ENCODE peak calls at places on chromosome 15, in five cellular contexts. T, I, W, L and R are unnamed samples.
A peak's percentile ranks its signal among the peaks of the same experiment; 100 is the strongest.

GRCh38 chr15:61025283-61025682 is 203.8 kb downstream of the RORA start:
- DNase-seq in I (no peak), T (no peak), L (peak; percentile 70), W (no peak), R (no peak)

GRCh38 chr15:82127581-82127980 is 81.8 kb upstream of the MEX3B start:
- DNase-seq in W (no peak), T (no peak), I (no peak), L (no peak), R (no peak)

GRCh38 chr15:77420610-77421369 is at the start of gene HMG20A:
- DNase-seq in T (peak; percentile 24), I (peak; percentile 62), W (peak; percentile 84), L (peak; percentile 87), R (peak; percentile 54)

GRCh38 chr15:43270113-43270665 is 3.5 kb upstream of the TGM5 start:
- DNase-seq in T (no peak), I (no peak), W (no peak), L (no peak), R (no peak)

GRCh38 chr15:80832676-80833075 is 53.5 kb downstream of the CEMIP start:
- DNase-seq in W (no peak), I (no peak), T (no peak), L (no peak), R (no peak)

GRCh38 chr15:56759450-56759845 is 26.1 kb upstream of the ZNF280D start:
- DNase-seq in W (peak; percentile 91), T (no peak), I (peak; percentile 98), L (peak; percentile 98), R (peak; percentile 76)

GRCh38 chr15:80562846-80563245 is 132.3 kb upstream of the ABHD17C start:
- DNase-seq in W (no peak), L (no peak), T (no peak), I (no peak), R (no peak)

GRCh38 chr15:58299311-58299850 is 132.4 kb upstream of the LIPC start:
- DNase-seq in W (no peak), L (peak; percentile 33), I (peak; percentile 38), T (no peak), R (no peak)

GRCh38 chr15:36707884-36708430 is 128.5 kb downstream of the CDIN1 start:
- DNase-seq in T (no peak), L (no peak), W (no peak), I (no peak), R (no peak)

GRCh38 chr15:58434334-58434888 is 2.6 kb downstream of the LIPC start:
- DNase-seq in I (no peak), L (no peak), W (no peak), T (no peak), R (no peak)

GRCh38 chr15:29097971-29098370 is 171.7 kb downstream of the NSMCE3 start:
- DNase-seq in T (no peak), L (no peak), W (no peak), I (no peak), R (no peak)

GRCh38 chr15:20368974-20369373 is 172.6 kb downstream of the GOLGA6L6 start:
- DNase-seq in I (no peak), T (no peak), W (no peak), L (no peak), R (no peak)

GRCh38 chr15:22963546-22964125 is 16.5 kb downstream of the CYFIP1 start:
- DNase-seq in W (peak; percentile 60), T (no peak), I (no peak), L (peak; percentile 44), R (no peak)

GRCh38 chr15:79970921-79971434 is at the start of gene BCL2A1:
- DNase-seq in T (no peak), L (peak; percentile 96), I (peak; percentile 45), W (peak; percentile 96), R (no peak)

GRCh38 chr15:57418640-57419039 is 42.3 kb downstream of the CGNL1 start:
- DNase-seq in L (no peak), T (no peak), W (no peak), I (no peak), R (no peak)

GRCh38 chr15:65326109-65326508 is 21.6 kb downstream of the RNU5B-1 start:
- DNase-seq in L (no peak), T (no peak), W (no peak), I (no peak), R (no peak)

GRCh38 chr15:82122754-82123400 is 77.1 kb upstream of the MEX3B start:
- DNase-seq in T (no peak), L (peak; percentile 99), I (peak; percentile 99), W (peak; percentile 99), R (peak; percentile 93)

GRCh38 chr15:42009474-42009873 is 11.4 kb downstream of the PLA2G4E start:
- DNase-seq in T (no peak), L (no peak), I (no peak), W (no peak), R (no peak)

GRCh38 chr15:65206750-65207149 is 4.5 kb downstream of the CILP start:
- DNase-seq in I (no peak), T (no peak), L (no peak), W (no peak), R (no peak)

GRCh38 chr15:70093070-70093469 is 4.6 kb downstream of the TLE3 start:
- DNase-seq in I (no peak), T (no peak), L (no peak), W (no peak), R (no peak)

GRCh38 chr15:92077353-92078080 is 224.0 kb downstream of the SLCO3A1 start:
- DNase-seq in L (peak; percentile 63), W (peak; percentile 59), T (peak; percentile 32), I (peak; percentile 60), R (peak; percentile 22)

GRCh38 chr15:92666780-92667179 is 11.2 kb upstream of the FAM174B start:
- DNase-seq in I (no peak), W (no peak), T (no peak), L (no peak), R (no peak)

GRCh38 chr15:98809273-98809672 is 160.9 kb downstream of the IGF1R start:
- DNase-seq in I (no peak), T (no peak), W (no peak), L (no peak), R (no peak)

GRCh38 chr15:81216411-81216810 is 19.7 kb downstream of the IL16 start:
- DNase-seq in L (no peak), W (no peak), I (no peak), T (no peak), R (no peak)

GRCh38 chr15:98658831-98659699 is 10.7 kb downstream of the IGF1R start:
- DNase-seq in T (no peak), L (peak; percentile 60), I (no peak), W (peak; percentile 60), R (no peak)

GRCh38 chr15:74725241-74725774 is at the start of gene CYP1A1:
- DNase-seq in W (peak; percentile 8), I (no peak), T (no peak), L (no peak), R (no peak)

GRCh38 chr15:78506971-78507830 is at the start of gene HYKK:
- DNase-seq in L (peak; percentile 96), T (peak; percentile 58), W (peak; percentile 98), I (peak; percentile 99), R (peak; percentile 94)

GRCh38 chr15:41878355-41878699 is 15.5 kb downstream of the SPTBN5 start:
- DNase-seq in W (no peak), T (no peak), L (no peak), I (no peak), R (no peak)

GRCh38 chr15:100842756-100843730 is 36.6 kb upstream of the ALDH1A3 start:
- DNase-seq in T (no peak), W (no peak), I (peak; percentile 35), L (peak; percentile 92), R (no peak)

GRCh38 chr15:100849021-100849831 is 30.4 kb upstream of the ALDH1A3 start:
- DNase-seq in T (peak; percentile 7), I (peak; percentile 7), W (peak; percentile 33), L (peak; percentile 41), R (no peak)

GRCh38 chr15:100844778-100845177 is 34.9 kb upstream of the ALDH1A3 start:
- DNase-seq in L (no peak), W (no peak), I (no peak), T (no peak), R (no peak)

GRCh38 chr15:100844167-100844566 is 35.5 kb upstream of the ALDH1A3 start:
- DNase-seq in I (no peak), T (no peak), L (no peak), W (no peak), R (no peak)

DNA sequence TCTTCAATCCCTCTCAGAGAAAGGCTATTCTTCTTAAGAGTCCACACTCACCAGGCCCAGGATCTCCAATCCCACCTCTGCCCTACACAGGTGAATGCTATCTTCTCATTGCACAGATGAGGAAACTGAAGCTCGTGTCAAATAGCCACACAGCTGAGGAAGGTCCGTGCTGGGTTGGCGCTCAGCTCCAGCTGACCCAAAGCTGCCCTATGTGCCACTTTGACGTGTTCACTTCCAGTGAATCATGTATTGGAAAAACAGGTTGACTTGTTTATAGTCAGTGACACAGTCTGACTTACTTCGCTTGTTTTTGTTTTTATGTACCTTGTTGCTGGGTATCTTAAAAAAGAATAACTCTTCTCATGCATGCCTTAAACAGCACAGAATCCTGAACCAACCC is 32.4 kb upstream of the ALDH1A3 start:
- DNase-seq in L (no peak), W (no peak), I (no peak), T (no peak), R (no peak)
- H3K4me3 ChIP-seq in L (no peak overlapping the region), W (no peak overlapping the region), I (no peak overlapping the region), T (no peak overlapping the region), R (no peak overlapping the region)

GRCh38 chr15:72319360-72319984 is 485 bp downstream of the CELF6 start:
- DNase-seq in L (peak; percentile 47), W (peak; percentile 39), I (peak; percentile 13), T (peak; percentile 37), R (no peak)
- H3K4me3 ChIP-seq in L (peak overlapping the region; percentile 21), W (no peak overlapping the region), I (no peak overlapping the region), T (no peak overlapping the region), R (no peak overlapping the region)

DNA sequence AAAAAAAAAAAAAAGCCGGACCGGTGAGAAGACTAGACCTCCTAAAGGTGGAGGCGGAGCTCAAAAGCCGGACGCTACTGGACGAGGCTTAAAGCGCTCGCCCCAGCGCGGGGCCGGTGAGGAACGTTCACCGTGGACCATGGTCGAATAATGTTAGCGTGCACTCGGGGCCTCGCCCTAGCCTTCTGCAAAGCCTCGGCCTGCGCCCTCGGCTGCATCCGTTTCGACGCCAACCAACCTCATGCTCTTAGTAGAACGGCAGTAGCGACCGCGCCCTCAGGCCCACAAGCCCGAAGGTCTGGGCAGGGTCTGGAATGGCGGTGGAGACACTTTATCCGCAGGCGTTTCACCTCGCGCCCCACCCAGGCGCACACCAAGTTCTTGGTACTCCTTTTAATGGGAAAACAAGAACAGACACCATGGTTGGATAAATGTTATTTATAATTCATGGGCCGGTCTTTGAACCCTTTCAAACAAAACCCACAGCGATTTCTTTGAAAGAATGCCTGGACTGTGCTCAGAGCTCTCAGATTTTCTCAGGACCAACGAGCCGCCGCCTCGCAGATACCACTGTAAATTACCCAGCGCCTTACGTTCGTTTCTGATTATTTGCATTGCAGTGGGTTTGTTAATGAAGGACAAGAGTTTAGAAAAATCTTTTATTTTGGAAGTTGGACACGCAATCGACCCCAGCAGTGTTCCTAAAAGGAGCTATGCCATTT is 1.3 kb upstream of the ISL2 start:
- DNase-seq in W (no peak), I (no peak), L (no peak), T (no peak), R (no peak)
- H3K4me3 ChIP-seq in W (no peak overlapping the region), I (peak overlapping the region; percentile 39), L (peak overlapping the region; percentile 49), T (peak overlapping the region; percentile 26), R (peak overlapping the region; percentile 18)

DNA sequence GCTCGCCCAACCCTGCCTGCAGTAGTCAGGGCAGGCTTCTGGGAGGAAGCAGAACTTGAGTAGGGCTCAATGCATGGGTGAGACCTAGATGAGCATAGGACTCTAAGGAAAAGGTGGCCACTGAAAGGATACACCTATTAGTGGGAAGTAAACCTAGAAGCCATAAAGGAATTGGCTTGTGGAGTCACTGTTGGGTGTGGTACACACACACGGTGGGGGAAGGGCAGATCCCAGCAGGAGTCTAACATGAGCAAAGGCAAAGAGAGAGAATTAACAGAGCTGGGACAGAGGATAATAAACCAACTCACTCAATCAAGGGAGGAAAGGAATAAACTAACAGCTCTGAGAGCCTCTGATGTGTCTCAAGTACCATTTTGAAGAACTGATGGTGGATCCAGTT is 23.1 kb downstream of the DAPK2 start:
- DNase-seq in T (no peak), I (no peak), W (no peak), L (no peak), R (no peak)
- H3K4me3 ChIP-seq in T (no peak overlapping the region), I (no peak overlapping the region), W (no peak overlapping the region), L (no peak overlapping the region), R (no peak overlapping the region)